ENCODE peak calls at places on chromosomes 11 and 22, in four cellular contexts. Q is activated naive CD8-positive, alpha-beta T cell treated with anti-CD3 and anti-CD28 coated beads, Interleukin-2, amount 50 U/mL, for 16 hours; O is IMR-90; E is kidney. P is an unnamed sample.

GRCh38 chr11:77144854-77145428 is 16.9 kb downstream of the MYO7A start:
- DNase-seq in Q (no peak), O (no peak), E (peak), P (no peak)

GRCh38 chr11:95487391-95487790 is 256.4 kb upstream of the SESN3 start:
- DNase-seq in Q (no peak), O (no peak), E (no peak), P (no peak)

GRCh38 chr22:46803031-46803880 is 40.8 kb downstream of the TBC1D22A start:
- DNase-seq in Q (peak), O (no peak), E (peak), P (no peak)

GRCh38 chr11:128924618-128925017 is 18.1 kb downstream of the TP53AIP1 start:
- DNase-seq in Q (no peak), O (no peak), E (no peak), P (no peak)

GRCh38 chr11:16365456-16366355 is 9.4 kb upstream of the SOX6 start:
- DNase-seq in Q (no peak), O (peak), E (no peak), P (no peak)

GRCh38 chr11:2807276-2807681 is 78.3 kb downstream of the CDKN1C start:
- DNase-seq in Q (no peak), O (no peak), E (peak), P (peak)

GRCh38 chr11:133064152-133064877 is 468.0 kb downstream of the OPCML start:
- DNase-seq in Q (no peak), O (peak), E (peak), P (peak)

GRCh38 chr11:66419825-66420224 is 1.0 kb upstream of the NPAS4 start:
- DNase-seq in Q (no peak), O (no peak), E (no peak), P (no peak)

GRCh38 chr22:24521791-24522245 is 26.7 kb downstream of the UPB1 start:
- DNase-seq in Q (no peak), O (peak), E (peak), P (peak)

GRCh38 chr22:39675907-39676306 is 105.4 kb downstream of the CACNA1I start:
- DNase-seq in Q (no peak), O (no peak), E (no peak), P (no peak)

GRCh38 chr11:9711454-9712307 is 47.8 kb downstream of the SWAP70 start:
- DNase-seq in Q (no peak), O (no peak), E (no peak), P (no peak)

GRCh38 chr11:125166347-125166841 is 1.8 kb downstream of the PKNOX2 start:
- DNase-seq in Q (no peak), O (no peak), E (peak), P (no peak)

P was measured in astrocyte.